ENCODE peak calls at places on chromosome 15, in seven cellular contexts. One of them, this sample, is unnamed.

GRCh38 chr15:96421211-96421610 is 90.7 kb downstream of the NR2F2 start:
- DNase-seq in fibroblast of mammary gland: peak
- DNase-seq in choroid plexus epithelial cell: peak
- DNase-seq in body of pancreas: no peak
- DNase-seq in CD8-positive, alpha-beta T cell: no peak
- DNase-seq in heart right ventricle: no peak
- DNase-seq in right lobe of liver: no peak
- DNase-seq in this sample: peak

GRCh38 chr15:35173444-35174118 is 88.5 kb upstream of the NANOGP8 start:
- DNase-seq in fibroblast of mammary gland: peak
- DNase-seq in CD8-positive, alpha-beta T cell: no peak
- DNase-seq in right lobe of liver: no peak
- DNase-seq in choroid plexus epithelial cell: peak
- DNase-seq in heart right ventricle: no peak
- DNase-seq in body of pancreas: no peak
- DNase-seq in this sample: peak

GRCh38 chr15:38598749-38599148 is 34.1 kb upstream of the RASGRP1 start:
- DNase-seq in choroid plexus epithelial cell: no peak
- DNase-seq in CD8-positive, alpha-beta T cell: no peak
- DNase-seq in heart right ventricle: no peak
- DNase-seq in body of pancreas: no peak
- DNase-seq in right lobe of liver: no peak
- DNase-seq in fibroblast of mammary gland: no peak
- DNase-seq in this sample: no peak

GRCh38 chr15:36591534-36592411 is 12.3 kb downstream of the CDIN1 start:
- DNase-seq in heart right ventricle: no peak
- DNase-seq in right lobe of liver: no peak
- DNase-seq in choroid plexus epithelial cell: no peak
- DNase-seq in CD8-positive, alpha-beta T cell: no peak
- DNase-seq in body of pancreas: no peak
- DNase-seq in fibroblast of mammary gland: peak
- DNase-seq in this sample: no peak

GRCh38 chr15:82393671-82394070 is 35.9 kb upstream of the GOLGA6L9 start:
- DNase-seq in fibroblast of mammary gland: peak
- DNase-seq in choroid plexus epithelial cell: peak
- DNase-seq in heart right ventricle: no peak
- DNase-seq in body of pancreas: no peak
- DNase-seq in CD8-positive, alpha-beta T cell: no peak
- DNase-seq in right lobe of liver: no peak
- DNase-seq in this sample: no peak

GRCh38 chr15:55016225-55016624 is 180.5 kb downstream of the RSL24D1 start:
- DNase-seq in right lobe of liver: no peak
- DNase-seq in CD8-positive, alpha-beta T cell: no peak
- DNase-seq in choroid plexus epithelial cell: no peak
- DNase-seq in body of pancreas: no peak
- DNase-seq in heart right ventricle: no peak
- DNase-seq in fibroblast of mammary gland: no peak
- DNase-seq in this sample: no peak

GRCh38 chr15:57914350-57915055 is 151.0 kb downstream of the ALDH1A2 start:
- DNase-seq in choroid plexus epithelial cell: no peak
- DNase-seq in right lobe of liver: no peak
- DNase-seq in fibroblast of mammary gland: no peak
- DNase-seq in CD8-positive, alpha-beta T cell: no peak
- DNase-seq in heart right ventricle: no peak
- DNase-seq in body of pancreas: no peak
- DNase-seq in this sample: peak

GRCh38 chr15:64916365-64916764 is 4.7 kb downstream of the ANKDD1A start:
- DNase-seq in fibroblast of mammary gland: no peak
- DNase-seq in heart right ventricle: no peak
- DNase-seq in right lobe of liver: no peak
- DNase-seq in body of pancreas: no peak
- DNase-seq in choroid plexus epithelial cell: no peak
- DNase-seq in CD8-positive, alpha-beta T cell: no peak
- DNase-seq in this sample: no peak

GRCh38 chr15:87755226-87755625 is 501.3 kb downstream of the NTRK3 start:
- DNase-seq in heart right ventricle: no peak
- DNase-seq in body of pancreas: no peak
- DNase-seq in choroid plexus epithelial cell: no peak
- DNase-seq in right lobe of liver: no peak
- DNase-seq in CD8-positive, alpha-beta T cell: no peak
- DNase-seq in fibroblast of mammary gland: no peak
- DNase-seq in this sample: no peak

GRCh38 chr15:80818996-80819395 is 39.8 kb downstream of the CEMIP start:
- DNase-seq in CD8-positive, alpha-beta T cell: no peak
- DNase-seq in heart right ventricle: no peak
- DNase-seq in fibroblast of mammary gland: no peak
- DNase-seq in right lobe of liver: no peak
- DNase-seq in choroid plexus epithelial cell: no peak
- DNase-seq in body of pancreas: no peak
- DNase-seq in this sample: no peak

GRCh38 chr15:85837011-85837433 is 42.3 kb upstream of the KLHL25 start:
- DNase-seq in right lobe of liver: peak
- DNase-seq in choroid plexus epithelial cell: peak
- DNase-seq in fibroblast of mammary gland: peak
- DNase-seq in body of pancreas: peak
- DNase-seq in heart right ventricle: no peak
- DNase-seq in CD8-positive, alpha-beta T cell: no peak
- DNase-seq in this sample: no peak

GRCh38 chr15:85422607-85423006 is 42.2 kb downstream of the AKAP13 start:
- DNase-seq in heart right ventricle: no peak
- DNase-seq in choroid plexus epithelial cell: no peak
- DNase-seq in CD8-positive, alpha-beta T cell: no peak
- DNase-seq in body of pancreas: no peak
- DNase-seq in right lobe of liver: no peak
- DNase-seq in fibroblast of mammary gland: no peak
- DNase-seq in this sample: no peak

GRCh38 chr15:55343168-55343567 is 24.1 kb downstream of the PIGB start:
- DNase-seq in fibroblast of mammary gland: no peak
- DNase-seq in right lobe of liver: no peak
- DNase-seq in choroid plexus epithelial cell: no peak
- DNase-seq in body of pancreas: no peak
- DNase-seq in heart right ventricle: no peak
- DNase-seq in CD8-positive, alpha-beta T cell: no peak
- DNase-seq in this sample: no peak

GRCh38 chr15:90200534-90201139 is 493 bp upstream of the SEMA4B start:
- DNase-seq in right lobe of liver: no peak
- DNase-seq in CD8-positive, alpha-beta T cell: no peak
- DNase-seq in body of pancreas: no peak
- DNase-seq in heart right ventricle: no peak
- DNase-seq in fibroblast of mammary gland: no peak
- DNase-seq in choroid plexus epithelial cell: no peak
- DNase-seq in this sample: no peak

GRCh38 chr15:49673861-49674260 is 53.0 kb downstream of the DTWD1 start:
- DNase-seq in heart right ventricle: no peak
- DNase-seq in right lobe of liver: no peak
- DNase-seq in body of pancreas: no peak
- DNase-seq in choroid plexus epithelial cell: no peak
- DNase-seq in CD8-positive, alpha-beta T cell: no peak
- DNase-seq in fibroblast of mammary gland: peak
- DNase-seq in this sample: no peak

GRCh38 chr15:31091531-31091930 is 10.0 kb downstream of the TRPM1 start:
- DNase-seq in choroid plexus epithelial cell: peak
- DNase-seq in fibroblast of mammary gland: peak
- DNase-seq in heart right ventricle: no peak
- DNase-seq in body of pancreas: no peak
- DNase-seq in CD8-positive, alpha-beta T cell: no peak
- DNase-seq in right lobe of liver: no peak
- DNase-seq in this sample: peak

GRCh38 chr15:45253330-45253729 is 1.3 kb downstream of the SLC28A2 start:
- DNase-seq in right lobe of liver: no peak
- DNase-seq in body of pancreas: no peak
- DNase-seq in CD8-positive, alpha-beta T cell: no peak
- DNase-seq in choroid plexus epithelial cell: peak
- DNase-seq in heart right ventricle: no peak
- DNase-seq in fibroblast of mammary gland: no peak
- DNase-seq in this sample: no peak

GRCh38 chr15:29270169-29270955 is 740 bp upstream of the NSMCE3 start:
- DNase-seq in choroid plexus epithelial cell: peak
- DNase-seq in right lobe of liver: no peak
- DNase-seq in heart right ventricle: no peak
- DNase-seq in CD8-positive, alpha-beta T cell: peak
- DNase-seq in body of pancreas: no peak
- DNase-seq in fibroblast of mammary gland: peak
- DNase-seq in this sample: peak

GRCh38 chr15:39195988-39196486 is 384.8 kb upstream of the THBS1 start:
- DNase-seq in body of pancreas: no peak
- DNase-seq in heart right ventricle: no peak
- DNase-seq in right lobe of liver: no peak
- DNase-seq in fibroblast of mammary gland: peak
- DNase-seq in choroid plexus epithelial cell: peak
- DNase-seq in CD8-positive, alpha-beta T cell: no peak
- DNase-seq in this sample: peak

GRCh38 chr15:83993591-83993990 is 242.0 kb upstream of the GOLGA6L4 start:
- DNase-seq in CD8-positive, alpha-beta T cell: no peak
- DNase-seq in choroid plexus epithelial cell: peak
- DNase-seq in fibroblast of mammary gland: no peak
- DNase-seq in right lobe of liver: no peak
- DNase-seq in heart right ventricle: no peak
- DNase-seq in body of pancreas: no peak
- DNase-seq in this sample: no peak

GRCh38 chr15:55552926-55553325 is 35.2 kb downstream of the PYGO1 start:
- DNase-seq in choroid plexus epithelial cell: peak
- DNase-seq in heart right ventricle: peak
- DNase-seq in fibroblast of mammary gland: peak
- DNase-seq in body of pancreas: peak
- DNase-seq in CD8-positive, alpha-beta T cell: no peak
- DNase-seq in right lobe of liver: no peak
- DNase-seq in this sample: peak

GRCh38 chr15:60774829-60775228 is 295.9 kb upstream of the ICE2 start:
- DNase-seq in fibroblast of mammary gland: no peak
- DNase-seq in CD8-positive, alpha-beta T cell: no peak
- DNase-seq in heart right ventricle: no peak
- DNase-seq in right lobe of liver: no peak
- DNase-seq in choroid plexus epithelial cell: peak
- DNase-seq in body of pancreas: no peak
- DNase-seq in this sample: no peak

GRCh38 chr15:59160880-59161593 is 45.6 kb upstream of the LDHAL6B start:
- DNase-seq in body of pancreas: no peak
- DNase-seq in CD8-positive, alpha-beta T cell: no peak
- DNase-seq in heart right ventricle: no peak
- DNase-seq in right lobe of liver: no peak
- DNase-seq in fibroblast of mammary gland: no peak
- DNase-seq in choroid plexus epithelial cell: peak
- DNase-seq in this sample: no peak

GRCh38 chr15:48796930-48797329 is 13.9 kb downstream of the CEP152 start:
- DNase-seq in right lobe of liver: no peak
- DNase-seq in fibroblast of mammary gland: peak
- DNase-seq in choroid plexus epithelial cell: peak
- DNase-seq in heart right ventricle: no peak
- DNase-seq in CD8-positive, alpha-beta T cell: no peak
- DNase-seq in body of pancreas: no peak
- DNase-seq in this sample: no peak

GRCh38 chr15:53473435-53473834 is 286.0 kb downstream of the WDR72 start:
- DNase-seq in heart right ventricle: no peak
- DNase-seq in choroid plexus epithelial cell: no peak
- DNase-seq in CD8-positive, alpha-beta T cell: no peak
- DNase-seq in right lobe of liver: no peak
- DNase-seq in body of pancreas: no peak
- DNase-seq in fibroblast of mammary gland: no peak
- DNase-seq in this sample: no peak

DNA sequence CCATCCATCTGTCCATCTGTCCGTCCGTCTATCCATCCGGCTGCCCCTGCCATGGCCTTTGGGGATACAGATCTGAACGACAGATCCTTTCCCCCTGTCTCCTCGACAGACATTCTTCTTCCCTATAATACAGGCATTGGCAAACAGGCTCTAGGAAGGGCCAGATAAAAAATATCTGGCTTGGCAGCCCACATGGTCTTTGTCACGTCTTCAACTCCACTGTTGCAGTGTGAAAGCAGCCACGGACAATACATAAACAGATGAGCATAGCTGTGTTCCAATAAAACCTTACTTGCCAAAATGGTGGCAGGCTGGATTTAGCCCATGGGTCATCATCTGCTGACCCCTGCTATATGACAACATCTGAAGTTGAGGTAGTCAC is 128.5 kb upstream of the SMAD3 start:
- DNase-seq in fibroblast of mammary gland: no peak
- DNase-seq in choroid plexus epithelial cell: no peak
- DNase-seq in CD8-positive, alpha-beta T cell: no peak
- DNase-seq in body of pancreas: no peak
- DNase-seq in heart right ventricle: no peak
- DNase-seq in right lobe of liver: no peak
- DNase-seq in this sample: no peak
- H3K4me3 ChIP-seq in fibroblast of mammary gland: peak
- H3K4me3 ChIP-seq in choroid plexus epithelial cell: peak
- H3K4me3 ChIP-seq in CD8-positive, alpha-beta T cell: no peak
- H3K4me3 ChIP-seq in body of pancreas: no peak
- H3K4me3 ChIP-seq in heart right ventricle: peak
- H3K4me3 ChIP-seq in right lobe of liver: no peak
- H3K4me3 ChIP-seq in this sample: peak

GRCh38 chr15:63166219-63166618 is 8.9 kb upstream of the RPS27L start:
- DNase-seq in fibroblast of mammary gland: peak
- DNase-seq in choroid plexus epithelial cell: peak
- DNase-seq in body of pancreas: no peak
- DNase-seq in CD8-positive, alpha-beta T cell: no peak
- DNase-seq in right lobe of liver: no peak
- DNase-seq in heart right ventricle: no peak
- DNase-seq in this sample: no peak
- TF ChIP-seq CTCF in fibroblast of mammary gland: peak
- TF ChIP-seq CTCF in choroid plexus epithelial cell: peak
- TF ChIP-seq CTCF in body of pancreas: no peak
- TF ChIP-seq CTCF in CD8-positive, alpha-beta T cell: no peak
- TF ChIP-seq CTCF in right lobe of liver: peak
- TF ChIP-seq CTCF in heart right ventricle: no peak
- TF ChIP-seq CTCF in this sample: no peak

GRCh38 chr15:24777307-24777706 is 101.7 kb downstream of the NPAP1 start:
- DNase-seq in choroid plexus epithelial cell: no peak
- DNase-seq in fibroblast of mammary gland: no peak
- DNase-seq in CD8-positive, alpha-beta T cell: no peak
- DNase-seq in body of pancreas: no peak
- DNase-seq in right lobe of liver: no peak
- DNase-seq in heart right ventricle: no peak
- DNase-seq in this sample: no peak

GRCh38 chr15:24772256-24772655 is 96.7 kb downstream of the NPAP1 start:
- DNase-seq in CD8-positive, alpha-beta T cell: no peak
- DNase-seq in fibroblast of mammary gland: no peak
- DNase-seq in heart right ventricle: no peak
- DNase-seq in right lobe of liver: no peak
- DNase-seq in body of pancreas: no peak
- DNase-seq in choroid plexus epithelial cell: no peak
- DNase-seq in this sample: no peak

GRCh38 chr15:24772709-24773373 is 97.3 kb downstream of the NPAP1 start:
- DNase-seq in CD8-positive, alpha-beta T cell: peak
- DNase-seq in fibroblast of mammary gland: peak
- DNase-seq in choroid plexus epithelial cell: peak
- DNase-seq in heart right ventricle: peak
- DNase-seq in right lobe of liver: peak
- DNase-seq in body of pancreas: peak
- DNase-seq in this sample: peak
- H3K4me3 ChIP-seq in CD8-positive, alpha-beta T cell: peak
- H3K4me3 ChIP-seq in fibroblast of mammary gland: peak
- H3K4me3 ChIP-seq in choroid plexus epithelial cell: peak
- H3K4me3 ChIP-seq in heart right ventricle: peak
- H3K4me3 ChIP-seq in right lobe of liver: peak
- H3K4me3 ChIP-seq in body of pancreas: peak
- H3K4me3 ChIP-seq in this sample: peak

DNA sequence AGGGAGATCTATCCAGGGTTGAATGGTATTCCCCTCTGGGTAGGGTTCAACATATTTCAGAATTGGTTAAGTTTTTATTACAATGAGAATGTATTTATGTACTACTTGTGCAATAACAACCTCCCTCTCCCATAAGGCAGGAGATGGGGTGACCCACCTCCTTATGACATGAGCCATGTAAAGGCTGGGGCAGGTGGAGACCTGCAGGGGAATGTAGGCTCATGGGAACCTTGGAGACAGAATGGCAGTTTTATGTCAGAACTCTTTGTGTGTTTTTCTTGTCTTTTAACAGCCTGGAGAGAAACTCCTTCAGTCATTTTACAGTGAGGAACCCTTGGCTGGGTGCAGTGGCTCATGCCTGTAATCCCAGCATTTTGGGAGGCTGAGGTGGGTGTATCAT is 24.6 kb upstream of the INSYN1 start:
- DNase-seq in right lobe of liver: no peak
- DNase-seq in choroid plexus epithelial cell: no peak
- DNase-seq in body of pancreas: no peak
- DNase-seq in CD8-positive, alpha-beta T cell: no peak
- DNase-seq in fibroblast of mammary gland: no peak
- DNase-seq in heart right ventricle: no peak
- DNase-seq in this sample: no peak
- TF ChIP-seq CTCF in right lobe of liver: no peak
- TF ChIP-seq CTCF in choroid plexus epithelial cell: no peak
- TF ChIP-seq CTCF in body of pancreas: no peak
- TF ChIP-seq CTCF in CD8-positive, alpha-beta T cell: no peak
- TF ChIP-seq CTCF in fibroblast of mammary gland: no peak
- TF ChIP-seq CTCF in heart right ventricle: no peak
- TF ChIP-seq CTCF in this sample: no peak

This sample was measured in fibroblast of villous mesenchyme.